ENCODE peak calls at places on chromosomes 13 and 19, in five cellular contexts. One of them, this sample, is unnamed.
A peak's percentile ranks its signal among the peaks of the same experiment; 100 is the strongest.

GRCh38 chr13:64556391-64556790 is 2673.7 kb downstream of the PCDH9 start:
- DNase-seq in heart left ventricle: no peak
- DNase-seq in CD8-positive, alpha-beta memory T cell: no peak
- DNase-seq in stimulated activated CD4-positive, alpha-beta T cell treated with anti-CD3 and anti-CD28 coated beads, Interleukin-1b, Interleukin-23, amount 100 ng/mL, for 4 hours: no peak
- DNase-seq in germinal center: no peak
- DNase-seq in this sample: no peak

GRCh38 chr13:41931337-41931736 is 29.6 kb downstream of the VWA8 start:
- DNase-seq in heart left ventricle: no peak
- DNase-seq in CD8-positive, alpha-beta memory T cell: no peak
- DNase-seq in stimulated activated CD4-positive, alpha-beta T cell treated with anti-CD3 and anti-CD28 coated beads, Interleukin-1b, Interleukin-23, amount 100 ng/mL, for 4 hours: no peak
- DNase-seq in germinal center: no peak
- DNase-seq in this sample: no peak

GRCh38 chr13:95787356-95788099 is 110.6 kb downstream of the DNAJC3 start:
- DNase-seq in heart left ventricle: no peak
- DNase-seq in CD8-positive, alpha-beta memory T cell: no peak
- DNase-seq in stimulated activated CD4-positive, alpha-beta T cell treated with anti-CD3 and anti-CD28 coated beads, Interleukin-1b, Interleukin-23, amount 100 ng/mL, for 4 hours: no peak
- DNase-seq in germinal center: no peak
- DNase-seq in this sample: no peak

GRCh38 chr13:79407349-79407979 is 1.4 kb upstream of the RBM26 start:
- DNase-seq in heart left ventricle: no peak
- DNase-seq in CD8-positive, alpha-beta memory T cell: no peak
- DNase-seq in stimulated activated CD4-positive, alpha-beta T cell treated with anti-CD3 and anti-CD28 coated beads, Interleukin-1b, Interleukin-23, amount 100 ng/mL, for 4 hours: no peak
- DNase-seq in germinal center: no peak
- DNase-seq in this sample: no peak

GRCh38 chr19:15443838-15444237 is 5.9 kb downstream of the WIZ start:
- DNase-seq in heart left ventricle: peak; percentile 76
- DNase-seq in CD8-positive, alpha-beta memory T cell: no peak
- DNase-seq in stimulated activated CD4-positive, alpha-beta T cell treated with anti-CD3 and anti-CD28 coated beads, Interleukin-1b, Interleukin-23, amount 100 ng/mL, for 4 hours: no peak
- DNase-seq in germinal center: no peak
- DNase-seq in this sample: no peak

GRCh38 chr13:76828316-76828741 is 57.9 kb downstream of the KCTD12 start:
- DNase-seq in heart left ventricle: no peak
- DNase-seq in CD8-positive, alpha-beta memory T cell: no peak
- DNase-seq in stimulated activated CD4-positive, alpha-beta T cell treated with anti-CD3 and anti-CD28 coated beads, Interleukin-1b, Interleukin-23, amount 100 ng/mL, for 4 hours: no peak
- DNase-seq in germinal center: no peak
- DNase-seq in this sample: no peak

GRCh38 chr13:77918391-77919261 is at the start of gene EDNRB:
- DNase-seq in heart left ventricle: peak; percentile 64
- DNase-seq in CD8-positive, alpha-beta memory T cell: no peak
- DNase-seq in stimulated activated CD4-positive, alpha-beta T cell treated with anti-CD3 and anti-CD28 coated beads, Interleukin-1b, Interleukin-23, amount 100 ng/mL, for 4 hours: no peak
- DNase-seq in germinal center: peak; percentile 5
- DNase-seq in this sample: no peak

GRCh38 chr19:2255982-2256685 is at the start of gene JSRP1:
- DNase-seq in heart left ventricle: no peak
- DNase-seq in CD8-positive, alpha-beta memory T cell: no peak
- DNase-seq in stimulated activated CD4-positive, alpha-beta T cell treated with anti-CD3 and anti-CD28 coated beads, Interleukin-1b, Interleukin-23, amount 100 ng/mL, for 4 hours: no peak
- DNase-seq in germinal center: no peak
- DNase-seq in this sample: no peak

GRCh38 chr13:109468123-109468522 is 318.3 kb downstream of the IRS2 start:
- DNase-seq in heart left ventricle: no peak
- DNase-seq in CD8-positive, alpha-beta memory T cell: no peak
- DNase-seq in stimulated activated CD4-positive, alpha-beta T cell treated with anti-CD3 and anti-CD28 coated beads, Interleukin-1b, Interleukin-23, amount 100 ng/mL, for 4 hours: no peak
- DNase-seq in germinal center: no peak
- DNase-seq in this sample: no peak

GRCh38 chr13:50484472-50485113 is 358.9 kb downstream of the DLEU7 start:
- DNase-seq in heart left ventricle: no peak
- DNase-seq in CD8-positive, alpha-beta memory T cell: no peak
- DNase-seq in stimulated activated CD4-positive, alpha-beta T cell treated with anti-CD3 and anti-CD28 coated beads, Interleukin-1b, Interleukin-23, amount 100 ng/mL, for 4 hours: no peak
- DNase-seq in germinal center: no peak
- DNase-seq in this sample: no peak

GRCh38 chr13:34290661-34291060 is 472.7 kb downstream of the RFC3 start:
- DNase-seq in heart left ventricle: no peak
- DNase-seq in CD8-positive, alpha-beta memory T cell: no peak
- DNase-seq in stimulated activated CD4-positive, alpha-beta T cell treated with anti-CD3 and anti-CD28 coated beads, Interleukin-1b, Interleukin-23, amount 100 ng/mL, for 4 hours: no peak
- DNase-seq in germinal center: no peak
- DNase-seq in this sample: no peak

GRCh38 chr19:30784850-30785459 is 412.8 kb downstream of the ZNF536 start:
- DNase-seq in heart left ventricle: peak; percentile 29
- DNase-seq in CD8-positive, alpha-beta memory T cell: peak; percentile 28
- DNase-seq in stimulated activated CD4-positive, alpha-beta T cell treated with anti-CD3 and anti-CD28 coated beads, Interleukin-1b, Interleukin-23, amount 100 ng/mL, for 4 hours: peak; percentile 53
- DNase-seq in germinal center: peak; percentile 50
- DNase-seq in this sample: no peak

GRCh38 chr19:30853036-30853435 is 480.9 kb downstream of the ZNF536 start:
- DNase-seq in heart left ventricle: no peak
- DNase-seq in CD8-positive, alpha-beta memory T cell: no peak
- DNase-seq in stimulated activated CD4-positive, alpha-beta T cell treated with anti-CD3 and anti-CD28 coated beads, Interleukin-1b, Interleukin-23, amount 100 ng/mL, for 4 hours: no peak
- DNase-seq in germinal center: no peak
- DNase-seq in this sample: no peak

GRCh38 chr13:72963762-72964161 is 95.0 kb upstream of the KLF5 start:
- DNase-seq in heart left ventricle: no peak
- DNase-seq in CD8-positive, alpha-beta memory T cell: no peak
- DNase-seq in stimulated activated CD4-positive, alpha-beta T cell treated with anti-CD3 and anti-CD28 coated beads, Interleukin-1b, Interleukin-23, amount 100 ng/mL, for 4 hours: no peak
- DNase-seq in germinal center: peak; percentile 2
- DNase-seq in this sample: no peak

GRCh38 chr19:19170053-19170945 is at the start of gene MEF2B:
- DNase-seq in heart left ventricle: peak; percentile 83
- DNase-seq in CD8-positive, alpha-beta memory T cell: peak; percentile 63
- DNase-seq in stimulated activated CD4-positive, alpha-beta T cell treated with anti-CD3 and anti-CD28 coated beads, Interleukin-1b, Interleukin-23, amount 100 ng/mL, for 4 hours: peak; percentile 73
- DNase-seq in germinal center: peak; percentile 96
- DNase-seq in this sample: peak; percentile 42

GRCh38 chr19:2290441-2291184 is 8.6 kb upstream of the PEAK3 start:
- DNase-seq in heart left ventricle: no peak
- DNase-seq in CD8-positive, alpha-beta memory T cell: no peak
- DNase-seq in stimulated activated CD4-positive, alpha-beta T cell treated with anti-CD3 and anti-CD28 coated beads, Interleukin-1b, Interleukin-23, amount 100 ng/mL, for 4 hours: no peak
- DNase-seq in germinal center: peak; percentile 36
- DNase-seq in this sample: no peak

GRCh38 chr19:45147835-45148676 is 12.7 kb downstream of the NKPD1 start:
- DNase-seq in heart left ventricle: no peak
- DNase-seq in CD8-positive, alpha-beta memory T cell: no peak
- DNase-seq in stimulated activated CD4-positive, alpha-beta T cell treated with anti-CD3 and anti-CD28 coated beads, Interleukin-1b, Interleukin-23, amount 100 ng/mL, for 4 hours: no peak
- DNase-seq in germinal center: no peak
- DNase-seq in this sample: no peak